ENCODE peak calls at places on chromosomes 7 and 10, in seven cellular contexts. One of them, this sample, is unnamed.

GRCh38 chr10:125399289-125399688 is 238.9 kb upstream of the CTBP2 start:
- DNase-seq in CD8-positive, alpha-beta T cell: no peak
- DNase-seq in Panc1: no peak
- DNase-seq in testis: no peak
- DNase-seq in right lobe of liver: no peak
- DNase-seq in cardiac fibroblast: no peak
- DNase-seq in foreskin fibroblast: no peak
- DNase-seq in this sample: no peak

GRCh38 chr10:14798631-14799030 is 23.9 kb upstream of the FAM107B start:
- DNase-seq in CD8-positive, alpha-beta T cell: no peak
- DNase-seq in Panc1: no peak
- DNase-seq in testis: no peak
- DNase-seq in right lobe of liver: no peak
- DNase-seq in cardiac fibroblast: no peak
- DNase-seq in foreskin fibroblast: no peak
- DNase-seq in this sample: no peak

GRCh38 chr10:3853547-3853989 is 68.6 kb upstream of the KLF6 start:
- DNase-seq in CD8-positive, alpha-beta T cell: no peak
- DNase-seq in Panc1: no peak
- DNase-seq in testis: no peak
- DNase-seq in right lobe of liver: peak
- DNase-seq in cardiac fibroblast: no peak
- DNase-seq in foreskin fibroblast: no peak
- DNase-seq in this sample: no peak

GRCh38 chr7:140639366-140640053 is 1.1 kb downstream of the DENND2A start:
- DNase-seq in CD8-positive, alpha-beta T cell: no peak
- DNase-seq in Panc1: no peak
- DNase-seq in testis: no peak
- DNase-seq in right lobe of liver: no peak
- DNase-seq in cardiac fibroblast: peak
- DNase-seq in foreskin fibroblast: peak
- DNase-seq in this sample: no peak

GRCh38 chr7:117169907-117170306 is 153.0 kb downstream of the WNT2 start:
- DNase-seq in CD8-positive, alpha-beta T cell: no peak
- DNase-seq in Panc1: no peak
- DNase-seq in testis: no peak
- DNase-seq in right lobe of liver: peak
- DNase-seq in cardiac fibroblast: peak
- DNase-seq in foreskin fibroblast: no peak
- DNase-seq in this sample: peak

GRCh38 chr7:24456526-24457214 is 116.6 kb upstream of the PALS2 start:
- DNase-seq in CD8-positive, alpha-beta T cell: no peak
- DNase-seq in Panc1: no peak
- DNase-seq in testis: no peak
- DNase-seq in right lobe of liver: no peak
- DNase-seq in cardiac fibroblast: no peak
- DNase-seq in foreskin fibroblast: no peak
- DNase-seq in this sample: no peak

GRCh38 chr10:18140149-18140956 is at the start of gene CACNB2:
- DNase-seq in CD8-positive, alpha-beta T cell: no peak
- DNase-seq in Panc1: no peak
- DNase-seq in testis: peak
- DNase-seq in right lobe of liver: peak
- DNase-seq in cardiac fibroblast: peak
- DNase-seq in foreskin fibroblast: peak
- DNase-seq in this sample: no peak

GRCh38 chr10:99975942-99976809 is 33.6 kb downstream of the DNMBP start:
- DNase-seq in CD8-positive, alpha-beta T cell: no peak
- DNase-seq in Panc1: no peak
- DNase-seq in testis: no peak
- DNase-seq in right lobe of liver: no peak
- DNase-seq in cardiac fibroblast: peak
- DNase-seq in foreskin fibroblast: peak
- DNase-seq in this sample: no peak

GRCh38 chr7:100127866-100128601 is 1.3 kb downstream of the MBLAC1 start:
- DNase-seq in CD8-positive, alpha-beta T cell: peak
- DNase-seq in Panc1: no peak
- DNase-seq in testis: peak
- DNase-seq in right lobe of liver: no peak
- DNase-seq in cardiac fibroblast: no peak
- DNase-seq in foreskin fibroblast: no peak
- DNase-seq in this sample: no peak

GRCh38 chr7:84675633-84676034 is 481.0 kb upstream of the SEMA3A start:
- DNase-seq in CD8-positive, alpha-beta T cell: no peak
- DNase-seq in Panc1: no peak
- DNase-seq in testis: no peak
- DNase-seq in right lobe of liver: no peak
- DNase-seq in cardiac fibroblast: no peak
- DNase-seq in foreskin fibroblast: no peak
- DNase-seq in this sample: no peak

GRCh38 chr7:131546583-131547111 is 9.8 kb downstream of the PODXL start:
- DNase-seq in CD8-positive, alpha-beta T cell: peak
- DNase-seq in Panc1: no peak
- DNase-seq in testis: peak
- DNase-seq in right lobe of liver: no peak
- DNase-seq in cardiac fibroblast: peak
- DNase-seq in foreskin fibroblast: no peak
- DNase-seq in this sample: no peak

GRCh38 chr7:127107601-127108007 is 145.1 kb downstream of the GRM8 start:
- DNase-seq in CD8-positive, alpha-beta T cell: peak
- DNase-seq in Panc1: peak
- DNase-seq in testis: peak
- DNase-seq in right lobe of liver: no peak
- DNase-seq in cardiac fibroblast: peak
- DNase-seq in foreskin fibroblast: no peak
- DNase-seq in this sample: peak

GRCh38 chr10:62063795-62064472 is 162.4 kb downstream of the ARID5B start:
- DNase-seq in CD8-positive, alpha-beta T cell: no peak
- DNase-seq in Panc1: no peak
- DNase-seq in testis: no peak
- DNase-seq in right lobe of liver: no peak
- DNase-seq in cardiac fibroblast: peak
- DNase-seq in foreskin fibroblast: peak
- DNase-seq in this sample: no peak

GRCh38 chr7:88111136-88111748 is 108.6 kb downstream of the SRI start:
- DNase-seq in CD8-positive, alpha-beta T cell: no peak
- DNase-seq in Panc1: peak
- DNase-seq in testis: no peak
- DNase-seq in right lobe of liver: no peak
- DNase-seq in cardiac fibroblast: peak
- DNase-seq in foreskin fibroblast: peak
- DNase-seq in this sample: peak

GRCh38 chr7:100694196-100694745 is at the start of gene GIGYF1:
- DNase-seq in CD8-positive, alpha-beta T cell: peak
- DNase-seq in Panc1: no peak
- DNase-seq in testis: peak
- DNase-seq in right lobe of liver: peak
- DNase-seq in cardiac fibroblast: peak
- DNase-seq in foreskin fibroblast: peak
- DNase-seq in this sample: no peak

DNA sequence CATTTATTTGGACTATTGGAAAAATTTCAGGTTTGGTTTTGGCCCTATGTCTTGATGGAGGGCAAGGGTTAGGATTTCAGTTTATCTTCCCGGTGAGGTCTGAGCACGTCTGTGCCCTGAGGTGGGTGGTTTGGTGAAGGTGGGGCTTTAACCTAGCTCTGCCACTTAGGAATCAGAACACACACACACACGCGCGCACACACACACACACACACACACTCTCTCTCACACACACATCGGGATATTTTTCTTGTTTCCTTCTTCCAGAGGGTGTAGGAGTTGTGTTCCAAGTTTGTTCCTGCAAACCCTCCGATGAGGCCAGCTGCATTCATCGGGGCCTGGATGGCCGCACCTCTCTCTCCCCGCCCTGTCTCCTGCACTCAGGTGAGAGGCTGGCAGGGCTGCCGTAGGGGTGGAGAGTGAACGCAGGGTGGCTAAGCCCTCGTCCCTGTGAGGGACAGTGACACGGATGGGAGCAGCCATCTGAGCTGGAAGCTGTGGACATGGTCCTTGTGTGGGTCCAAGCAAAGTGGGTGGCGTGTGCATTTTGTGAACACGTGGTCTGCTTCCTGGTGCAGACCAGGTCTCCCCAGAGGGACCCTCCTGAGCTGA is 34.2 kb downstream of the CHST12 start:
- DNase-seq in CD8-positive, alpha-beta T cell: no peak
- DNase-seq in Panc1: no peak
- DNase-seq in testis: no peak
- DNase-seq in right lobe of liver: no peak
- DNase-seq in cardiac fibroblast: no peak
- DNase-seq in foreskin fibroblast: no peak
- DNase-seq in this sample: no peak
- H3K4me3 ChIP-seq in CD8-positive, alpha-beta T cell: no peak
- H3K4me3 ChIP-seq in Panc1: no peak
- H3K4me3 ChIP-seq in testis: no peak
- H3K4me3 ChIP-seq in right lobe of liver: no peak
- H3K4me3 ChIP-seq in cardiac fibroblast: no peak
- H3K4me3 ChIP-seq in foreskin fibroblast: no peak
- H3K4me3 ChIP-seq in this sample: no peak

DNA sequence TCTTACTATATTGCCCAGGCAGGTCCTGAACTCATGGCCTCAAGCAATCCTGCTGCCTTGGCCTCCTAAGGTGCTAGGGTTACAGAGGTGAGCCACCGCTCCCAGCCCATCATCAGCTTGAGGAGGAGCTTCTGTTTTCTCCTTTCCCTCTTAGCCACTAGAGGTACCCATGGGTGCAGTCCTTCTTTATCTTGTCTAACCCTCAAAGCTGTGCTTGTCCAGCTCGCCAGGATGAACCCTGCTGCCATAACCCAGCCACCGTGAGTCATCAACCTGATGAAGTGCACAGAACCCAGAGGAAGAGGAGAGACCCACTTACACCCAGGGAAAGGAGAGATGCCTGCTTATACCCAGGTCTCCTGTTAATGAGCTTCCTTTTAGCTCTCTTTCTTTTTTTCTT is 133.4 kb downstream of the CUL2 start:
- DNase-seq in CD8-positive, alpha-beta T cell: no peak
- DNase-seq in Panc1: no peak
- DNase-seq in testis: no peak
- DNase-seq in right lobe of liver: no peak
- DNase-seq in cardiac fibroblast: no peak
- DNase-seq in foreskin fibroblast: no peak
- DNase-seq in this sample: no peak
- TF ChIP-seq CTCF in CD8-positive, alpha-beta T cell: no peak
- TF ChIP-seq CTCF in Panc1: no peak
- TF ChIP-seq CTCF in testis: no peak
- TF ChIP-seq CTCF in right lobe of liver: no peak
- TF ChIP-seq CTCF in cardiac fibroblast: no peak
- TF ChIP-seq CTCF in foreskin fibroblast: no peak
- TF ChIP-seq CTCF in this sample: no peak

GRCh38 chr10:28181478-28182096 is 121.3 kb downstream of the MPP7 start:
- DNase-seq in CD8-positive, alpha-beta T cell: no peak
- DNase-seq in Panc1: no peak
- DNase-seq in testis: no peak
- DNase-seq in right lobe of liver: no peak
- DNase-seq in cardiac fibroblast: no peak
- DNase-seq in foreskin fibroblast: no peak
- DNase-seq in this sample: no peak

GRCh38 chr10:28179490-28180099 is 123.3 kb downstream of the MPP7 start:
- DNase-seq in CD8-positive, alpha-beta T cell: peak
- DNase-seq in Panc1: peak
- DNase-seq in testis: peak
- DNase-seq in right lobe of liver: no peak
- DNase-seq in cardiac fibroblast: peak
- DNase-seq in foreskin fibroblast: peak
- DNase-seq in this sample: no peak

GRCh38 chr10:28179006-28179405 is 123.9 kb downstream of the MPP7 start:
- DNase-seq in CD8-positive, alpha-beta T cell: no peak
- DNase-seq in Panc1: no peak
- DNase-seq in testis: no peak
- DNase-seq in right lobe of liver: no peak
- DNase-seq in cardiac fibroblast: no peak
- DNase-seq in foreskin fibroblast: no peak
- DNase-seq in this sample: no peak

GRCh38 chr10:28180654-28181053 is 122.2 kb downstream of the MPP7 start:
- DNase-seq in CD8-positive, alpha-beta T cell: no peak
- DNase-seq in Panc1: no peak
- DNase-seq in testis: no peak
- DNase-seq in right lobe of liver: no peak
- DNase-seq in cardiac fibroblast: no peak
- DNase-seq in foreskin fibroblast: no peak
- DNase-seq in this sample: no peak

DNA sequence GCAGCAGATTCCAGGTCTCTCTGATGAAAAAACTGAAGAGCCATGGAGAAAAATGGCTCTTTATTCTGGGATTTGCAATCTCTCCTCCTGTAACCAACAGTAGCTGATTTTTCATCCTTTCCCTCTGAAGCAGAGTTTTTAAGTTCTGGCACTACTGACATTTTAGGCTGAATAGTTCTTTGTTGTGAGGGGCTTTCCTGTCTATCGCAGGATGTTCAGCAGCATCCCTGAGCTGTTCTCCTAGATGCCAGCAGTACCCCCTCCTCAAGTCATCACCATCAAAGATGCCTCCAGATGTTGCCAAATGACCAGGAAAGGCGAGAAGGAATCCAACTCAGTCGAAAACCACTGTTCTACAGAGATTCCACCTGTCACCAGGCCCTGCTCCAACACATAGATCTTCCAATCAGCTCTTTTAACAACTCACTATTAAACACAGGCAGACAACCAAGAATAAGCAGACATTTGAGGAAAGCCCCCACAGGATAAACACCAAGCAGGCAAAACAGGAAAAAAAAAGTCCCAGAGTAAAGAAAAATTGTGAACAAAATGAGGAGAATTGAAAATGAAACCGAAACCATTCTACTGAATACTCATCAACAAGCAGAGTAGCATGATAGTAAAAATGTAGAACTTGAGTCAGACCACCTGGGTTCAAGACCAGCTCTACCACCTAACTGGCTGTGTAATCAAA is 124.8 kb downstream of the MPP7 start:
- DNase-seq in CD8-positive, alpha-beta T cell: no peak
- DNase-seq in Panc1: no peak
- DNase-seq in testis: no peak
- DNase-seq in right lobe of liver: no peak
- DNase-seq in cardiac fibroblast: peak
- DNase-seq in foreskin fibroblast: no peak
- DNase-seq in this sample: no peak
- H3K4me3 ChIP-seq in CD8-positive, alpha-beta T cell: peak
- H3K4me3 ChIP-seq in Panc1: peak
- H3K4me3 ChIP-seq in testis: no peak
- H3K4me3 ChIP-seq in right lobe of liver: peak
- H3K4me3 ChIP-seq in cardiac fibroblast: no peak
- H3K4me3 ChIP-seq in foreskin fibroblast: no peak
- H3K4me3 ChIP-seq in this sample: no peak

DNA sequence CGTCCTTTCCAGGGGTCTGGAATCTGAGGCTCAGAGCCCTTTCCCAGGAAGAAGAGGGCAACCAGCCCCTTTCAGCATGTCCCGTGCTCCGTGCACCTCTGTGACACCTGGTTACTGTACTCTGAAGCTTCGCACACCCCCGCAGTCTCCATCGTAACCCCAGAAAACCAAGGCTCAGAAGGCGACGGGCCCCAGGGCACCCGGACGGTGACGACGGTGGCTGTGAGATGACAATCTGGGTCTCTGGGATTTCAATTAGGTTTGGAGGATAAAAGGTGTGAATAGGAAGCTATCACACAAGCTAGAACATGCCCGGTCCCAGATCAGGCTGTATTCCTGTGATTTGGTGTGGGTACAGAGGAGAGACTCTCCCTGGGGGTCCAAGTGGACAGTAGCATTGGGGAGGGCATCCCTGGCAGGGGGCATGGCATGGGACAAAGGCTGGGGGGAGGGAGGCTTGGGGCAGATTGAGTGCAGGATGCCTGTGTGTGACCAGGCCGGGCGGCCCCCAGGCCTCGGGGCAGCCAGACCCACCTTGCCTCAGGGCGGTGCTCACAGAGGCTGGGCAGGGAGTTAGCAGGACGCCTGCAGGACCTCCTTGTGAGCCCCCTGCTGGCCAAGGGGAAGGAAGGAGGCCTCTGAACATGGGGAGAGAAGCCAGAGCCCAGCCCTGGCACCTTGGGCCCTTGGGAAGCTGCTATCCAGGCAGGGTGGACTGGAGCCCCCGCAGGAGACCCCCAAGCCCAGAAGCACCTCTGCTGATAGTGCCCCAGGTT is 23.4 kb upstream of the PSMG3 start:
- DNase-seq in CD8-positive, alpha-beta T cell: no peak
- DNase-seq in Panc1: no peak
- DNase-seq in testis: no peak
- DNase-seq in right lobe of liver: no peak
- DNase-seq in cardiac fibroblast: peak
- DNase-seq in foreskin fibroblast: no peak
- DNase-seq in this sample: no peak
- TF ChIP-seq CTCF in CD8-positive, alpha-beta T cell: no peak
- TF ChIP-seq CTCF in Panc1: no peak
- TF ChIP-seq CTCF in testis: no peak
- TF ChIP-seq CTCF in right lobe of liver: no peak
- TF ChIP-seq CTCF in cardiac fibroblast: peak
- TF ChIP-seq CTCF in foreskin fibroblast: peak
- TF ChIP-seq CTCF in this sample: peak

This sample was measured in retinal pigment epithelial cell.